ENCODE peak calls at places on chromosomes 2 and 18, in six cellular contexts. R is AG10803, H is adrenal gland, B is skeletal muscle cell, T is HT1080, G is Calu3. N is an unnamed sample.

GRCh38 chr2:157439792-157440186 is 4.1 kb downstream of the CYTIP start:
- DNase-seq in R (no peak), H (no peak), B (no peak), T (no peak), G (no peak), N (no peak)

GRCh38 chr2:179446475-179447141 is 182.0 kb upstream of the SESTD1 start:
- DNase-seq in R (no peak), H (no peak), B (no peak), T (no peak), G (no peak), N (peak)

GRCh38 chr18:46334200-46334553 is 230.0 kb downstream of the HAUS1 start:
- DNase-seq in R (no peak), H (no peak), B (no peak), T (no peak), G (peak), N (peak)

GRCh38 chr18:36035253-36035652 is 32.1 kb downstream of the RPRD1A start:
- DNase-seq in R (peak), H (no peak), B (no peak), T (no peak), G (no peak), N (no peak)

GRCh38 chr2:200129756-200130462 is 174.5 kb downstream of the MAIP1 start:
- DNase-seq in R (no peak), H (no peak), B (no peak), T (no peak), G (no peak), N (peak)

GRCh38 chr2:232321156-232321816 is 57.3 kb upstream of the ALPP start:
- DNase-seq in R (no peak), H (no peak), B (no peak), T (no peak), G (no peak), N (no peak)

GRCh38 chr2:15557947-15558346 is 3.2 kb downstream of the NBAS start:
- DNase-seq in R (no peak), H (no peak), B (no peak), T (peak), G (no peak), N (no peak)

GRCh38 chr18:32911660-32912284 is 138.9 kb upstream of the KLHL14 start:
- DNase-seq in R (peak), H (no peak), B (peak), T (peak), G (no peak), N (peak)

GRCh38 chr2:10444463-10444862 is 3.7 kb downstream of the ODC1 start:
- DNase-seq in R (no peak), H (no peak), B (no peak), T (peak), G (no peak), N (no peak)

GRCh38 chr2:215900865-215901264 is 112.5 kb downstream of the MREG start:
- DNase-seq in R (no peak), H (no peak), B (no peak), T (no peak), G (no peak), N (no peak)

GRCh38 chr2:59322870-59323269 is 1081.7 kb upstream of the FANCL start:
- DNase-seq in R (no peak), H (no peak), B (no peak), T (no peak), G (no peak), N (no peak)

GRCh38 chr2:21667638-21668037 is 543.9 kb downstream of the TDRD15 start:
- DNase-seq in R (no peak), H (no peak), B (no peak), T (no peak), G (no peak), N (no peak)

GRCh38 chr2:14422426-14422825 is 210.1 kb upstream of the LRATD1 start:
- DNase-seq in R (no peak), H (no peak), B (no peak), T (no peak), G (no peak), N (no peak)

GRCh38 chr2:113985554-113986397 is 95.9 kb downstream of the ACTR3 start:
- DNase-seq in R (no peak), H (no peak), B (no peak), T (no peak), G (no peak), N (no peak)

GRCh38 chr2:218732761-218733158 is 22.1 kb downstream of the TTLL4 start:
- DNase-seq in R (peak), H (no peak), B (no peak), T (no peak), G (no peak), N (no peak)

GRCh38 chr2:149258531-149258930 is 71.9 kb upstream of the LYPD6 start:
- DNase-seq in R (no peak), H (no peak), B (no peak), T (no peak), G (no peak), N (no peak)

GRCh38 chr2:170324640-170325046 is 146.7 kb downstream of the MYO3B start:
- DNase-seq in R (peak), H (peak), B (no peak), T (peak), G (peak), N (peak)

GRCh38 chr18:23743733-23744333 is 54.6 kb downstream of the LAMA3 start:
- DNase-seq in R (no peak), H (no peak), B (no peak), T (no peak), G (no peak), N (no peak)

GRCh38 chr2:10240911-10241610 is 61.6 kb upstream of the HPCAL1 start:
- DNase-seq in R (no peak), H (no peak), B (no peak), T (no peak), G (no peak), N (no peak)